ENCODE peak calls at places on chromosome 5, in seven cellular contexts. O is HEK293T, W is WTC11, G is HepG2, V is H1, S is HCT116, C is GM12878. F is an unnamed sample.

GRCh38 chr5:157778121-157778805 is 34.8 kb downstream of the LSM11 start:
- DNase-seq in O (no peak), W (no peak), G (peak), V (no peak), S (peak), C (no peak), F (peak)

GRCh38 chr5:95471922-95472321 is 80.8 kb downstream of the FAM81B start:
- DNase-seq in O (no peak), W (no peak), G (no peak), V (no peak), S (no peak), C (no peak), F (no peak)

GRCh38 chr5:108079754-108080153 is 302.1 kb downstream of the FBXL17 start:
- DNase-seq in O (no peak), W (no peak), G (no peak), V (no peak), S (no peak), C (no peak), F (no peak)

GRCh38 chr5:150428106-150428876 is 15.6 kb upstream of the CD74 start:
- DNase-seq in O (no peak), W (no peak), G (peak), V (no peak), S (no peak), C (no peak), F (peak)

GRCh38 chr5:158522001-158522400 is 577.7 kb downstream of the EBF1 start:
- DNase-seq in O (no peak), W (no peak), G (no peak), V (no peak), S (no peak), C (no peak), F (no peak)

GRCh38 chr5:76813982-76814562 is 4.8 kb upstream of the F2RL1 start:
- DNase-seq in O (no peak), W (no peak), G (peak), V (no peak), S (peak), C (no peak), F (no peak)

GRCh38 chr5:101364469-101364868 is 461.4 kb upstream of the ST8SIA4 start:
- DNase-seq in O (no peak), W (no peak), G (no peak), V (no peak), S (no peak), C (no peak), F (no peak)

GRCh38 chr5:39379683-39380082 is 15.4 kb upstream of the C9 start:
- DNase-seq in O (no peak), W (no peak), G (no peak), V (no peak), S (no peak), C (no peak), F (no peak)

GRCh38 chr5:179239256-179240135 is 105.8 kb downstream of the ADAMTS2 start:
- DNase-seq in O (no peak), W (peak), G (no peak), V (no peak), S (no peak), C (no peak), F (no peak)
- TF ChIP-seq SP1 in O (no peak), W (no peak), G (no peak), V (no peak), S (no peak), C (no peak), F (no peak)

GRCh38 chr5:1047332-1047965 is 38.8 kb downstream of the NKD2 start:
- DNase-seq in O (no peak), W (no peak), G (no peak), V (peak), S (no peak), C (no peak), F (no peak)

GRCh38 chr5:1048162-1048721 is 39.6 kb downstream of the NKD2 start:
- DNase-seq in O (no peak), W (no peak), G (no peak), V (peak), S (no peak), C (no peak), F (no peak)

GRCh38 chr5:1050449-1051365 is 42.1 kb downstream of the NKD2 start:
- DNase-seq in O (no peak), W (no peak), G (no peak), V (no peak), S (no peak), C (no peak), F (no peak)

GRCh38 chr5:1051366-1051720 is 42.7 kb downstream of the NKD2 start:
- DNase-seq in O (no peak), W (no peak), G (no peak), V (no peak), S (no peak), C (no peak), F (no peak)

DNA sequence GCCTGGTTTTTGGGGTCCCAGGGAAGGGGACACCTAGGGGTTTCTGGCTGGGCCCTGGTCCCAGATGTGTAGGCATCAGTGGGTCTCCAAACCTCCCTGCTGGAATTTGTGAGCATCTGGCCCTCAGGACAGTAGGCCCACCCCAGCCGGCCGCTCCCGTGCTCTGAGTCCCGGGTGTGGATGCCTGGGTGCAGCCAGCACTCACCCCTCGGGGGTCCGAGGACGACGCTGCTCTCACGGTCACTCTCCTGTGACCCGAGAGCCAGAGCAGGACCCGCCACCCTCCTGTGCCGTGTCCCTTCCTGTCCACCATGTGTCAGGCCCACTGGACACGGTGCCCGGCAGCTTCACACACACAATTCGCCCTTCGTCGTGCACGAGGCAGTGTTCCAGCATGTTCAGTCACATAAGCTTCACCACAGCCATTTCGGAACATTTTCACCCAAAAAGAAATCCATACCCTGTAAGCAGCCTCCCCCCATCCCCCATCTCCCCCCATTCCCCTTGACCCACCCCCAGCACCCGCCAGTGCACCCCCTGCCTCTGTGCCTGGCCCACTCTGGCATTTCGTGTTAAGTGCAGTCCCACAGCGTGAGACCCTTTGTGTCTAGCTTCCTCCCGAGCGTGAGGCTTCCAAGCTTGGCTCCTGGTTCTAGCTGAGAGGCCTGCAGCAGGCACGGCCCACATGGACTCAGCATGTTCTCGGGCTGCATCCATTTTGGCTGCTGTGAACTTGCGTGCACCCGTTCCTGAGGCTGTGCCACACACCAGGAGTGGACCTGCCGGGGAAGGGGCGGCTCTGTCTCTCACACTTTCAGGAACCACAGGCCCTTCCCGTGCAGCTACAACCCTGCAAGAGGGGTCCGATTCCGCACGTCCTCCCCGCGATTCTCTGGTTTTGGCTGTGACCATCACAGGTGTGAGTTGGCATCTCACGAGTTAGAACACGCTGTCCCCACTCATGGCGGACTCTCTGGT is 40.5 kb downstream of the NKD2 start:
- DNase-seq in O (no peak), W (no peak), G (no peak), V (no peak), S (no peak), C (no peak), F (no peak)
- TF ChIP-seq SP1 in O (no peak), W (no peak), G (no peak), V (no peak), S (no peak), C (no peak), F (no peak)

DNA sequence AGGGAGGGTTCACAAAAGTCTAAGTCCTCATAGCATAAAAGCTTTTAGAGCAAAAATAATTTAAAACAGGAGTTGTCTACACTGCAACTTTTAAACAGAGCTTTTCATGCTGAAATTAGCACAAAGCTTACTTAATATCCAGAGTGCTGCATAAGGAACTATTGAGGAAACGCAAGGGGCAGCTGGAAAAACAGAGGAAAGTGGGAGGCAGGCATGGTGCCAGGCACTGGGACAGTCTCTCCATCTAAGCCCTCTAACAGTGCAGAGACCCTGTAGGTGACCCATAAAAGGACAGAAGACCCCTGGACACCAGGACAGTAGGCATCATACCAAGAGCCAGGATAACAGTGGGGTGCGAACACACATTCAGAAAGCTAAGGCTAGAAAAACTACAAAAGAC is 49.3 kb downstream of the ADAMTS12 start:
- DNase-seq in O (no peak), W (no peak), G (no peak), V (no peak), S (no peak), C (no peak), F (no peak)
- TF ChIP-seq SP1 in O (no peak), W (no peak), G (no peak), V (no peak), S (no peak), C (no peak), F (no peak)

GRCh38 chr5:62064993-62065392 is 241.0 kb upstream of the KIF2A start:
- DNase-seq in O (no peak), W (no peak), G (no peak), V (no peak), S (no peak), C (no peak), F (no peak)
- TF ChIP-seq SP1 in O (no peak), W (no peak), G (no peak), V (no peak), S (no peak), C (no peak), F (no peak)

GRCh38 chr5:30279237-30279636 is 914.2 kb upstream of the CDH6 start:
- DNase-seq in O (no peak), W (no peak), G (no peak), V (no peak), S (no peak), C (no peak), F (no peak)
- TF ChIP-seq SP1 in O (no peak), W (no peak), G (no peak), V (no peak), S (no peak), C (no peak), F (no peak)

GRCh38 chr5:174173766-174174165 is 128.3 kb downstream of the NSG2 start:
- DNase-seq in O (no peak), W (no peak), G (no peak), V (no peak), S (no peak), C (no peak), F (no peak)

GRCh38 chr5:174175869-174176268 is 130.4 kb downstream of the NSG2 start:
- DNase-seq in O (no peak), W (no peak), G (no peak), V (no peak), S (no peak), C (no peak), F (no peak)

GRCh38 chr5:174176511-174176910 is 131.0 kb downstream of the NSG2 start:
- DNase-seq in O (no peak), W (no peak), G (no peak), V (peak), S (no peak), C (no peak), F (no peak)

GRCh38 chr5:174167080-174167910 is 121.8 kb downstream of the NSG2 start:
- DNase-seq in O (no peak), W (no peak), G (no peak), V (no peak), S (no peak), C (no peak), F (no peak)

GRCh38 chr5:174172104-174172965 is 126.8 kb downstream of the NSG2 start:
- DNase-seq in O (no peak), W (peak), G (no peak), V (no peak), S (no peak), C (no peak), F (no peak)
- TF ChIP-seq SP1 in O (no peak), W (no peak), G (no peak), V (no peak), S (no peak), C (no peak), F (no peak)

GRCh38 chr5:110846621-110847020 is 107.8 kb downstream of the SLC25A46 start:
- DNase-seq in O (no peak), W (no peak), G (no peak), V (no peak), S (no peak), C (no peak), F (no peak)

GRCh38 chr5:110841137-110841536 is 102.3 kb downstream of the SLC25A46 start:
- DNase-seq in O (no peak), W (no peak), G (no peak), V (no peak), S (no peak), C (no peak), F (no peak)

GRCh38 chr5:110842948-110843347 is 104.1 kb downstream of the SLC25A46 start:
- DNase-seq in O (no peak), W (no peak), G (no peak), V (no peak), S (no peak), C (no peak), F (no peak)

GRCh38 chr5:110840347-110840960 is 101.6 kb downstream of the SLC25A46 start:
- DNase-seq in O (no peak), W (peak), G (no peak), V (no peak), S (no peak), C (no peak), F (no peak)

GRCh38 chr5:110844251-110844650 is 105.4 kb downstream of the SLC25A46 start:
- DNase-seq in O (no peak), W (no peak), G (no peak), V (no peak), S (no peak), C (no peak), F (no peak)
- TF ChIP-seq SP1 in O (no peak), W (no peak), G (no peak), V (no peak), S (no peak), C (no peak), F (no peak)

F was measured in K562.